ENCODE peak calls at places on chromosome 2, in eight cellular contexts. H, C, G, M, U, W, X and K are unnamed samples. For H3K36me3 and H3K27me3, the result is how much of the 10 kb centered on the place peaks cover.

GRCh38 chr2:10407841-10408648 is 40.1 kb downstream of the ODC1 start:
- DNase-seq in M (peak), H (peak), C (no peak), G (peak), X (peak), W (peak), U (no peak), K (peak)

GRCh38 chr2:142694282-142694681 is 183.2 kb upstream of the KYNU start:
- DNase-seq in W (no peak), G (no peak), U (no peak), C (no peak), X (no peak), H (no peak), M (no peak), K (no peak)

GRCh38 chr2:79994161-79994560 is 310.4 kb downstream of the LRRTM1 start:
- DNase-seq in C (no peak), X (no peak), G (no peak), M (no peak), U (no peak), H (no peak), W (peak), K (no peak)

GRCh38 chr2:217326238-217327022 is 466.6 kb upstream of the TNP1 start:
- DNase-seq in X (no peak), M (no peak), C (no peak), G (no peak), H (no peak), W (no peak), U (no peak), K (no peak)

GRCh38 chr2:65213035-65213434 is 14.6 kb upstream of the ACTR2 start:
- DNase-seq in G (no peak), X (no peak), M (no peak), U (no peak), C (no peak), H (no peak), W (no peak), K (no peak)

GRCh38 chr2:232563580-232563979 is 13.1 kb downstream of the EIF4E2 start:
- DNase-seq in H (no peak), M (no peak), U (no peak), W (no peak), C (no peak), G (no peak), X (no peak), K (no peak)

GRCh38 chr2:178870703-178871102 is 63.5 kb upstream of the TTN start:
- DNase-seq in U (no peak), W (peak), G (no peak), C (no peak), H (peak), M (no peak), X (no peak), K (no peak)

GRCh38 chr2:133414486-133415209 is 153.6 kb downstream of the NCKAP5 start:
- DNase-seq in M (no peak), X (no peak), U (no peak), G (no peak), W (peak), H (no peak), C (no peak), K (no peak)

GRCh38 chr2:239609162-239609561 is 208.3 kb upstream of the HDAC4 start:
- DNase-seq in M (no peak), X (no peak), C (no peak), W (no peak), U (no peak), G (no peak), H (no peak), K (peak)

GRCh38 chr2:202108345-202108744 is 35.3 kb downstream of the KIAA2012 start:
- DNase-seq in G (no peak), X (no peak), M (no peak), U (no peak), H (no peak), C (no peak), W (no peak), K (no peak)

GRCh38 chr2:27622921-27623384 is 5.9 kb downstream of the CCDC121 start:
- DNase-seq in U (no peak), X (no peak), W (peak), H (peak), M (peak), G (no peak), C (no peak), K (peak)

GRCh38 chr2:44975571-44976450 is 33.4 kb downstream of the SIX2 start:
- DNase-seq in M (peak), G (no peak), C (no peak), U (no peak), H (no peak), W (no peak), X (no peak), K (peak)

GRCh38 chr2:44844651-44845270 is 96.7 kb upstream of the SIX3 start:
- DNase-seq in C (no peak), W (no peak), G (no peak), X (no peak), M (no peak), U (no peak), H (no peak), K (no peak)

GRCh38 chr2:203786912-203787311 is 80.5 kb downstream of the CD28 start:
- DNase-seq in X (no peak), M (no peak), U (no peak), H (no peak), C (no peak), G (no peak), W (peak), K (no peak)

GRCh38 chr2:28662044-28662443 is 89.6 kb upstream of the PPP1CB start:
- DNase-seq in G (peak), M (no peak), U (no peak), W (no peak), C (no peak), X (no peak), H (no peak), K (no peak)

GRCh38 chr2:169323841-169324240 is 38.5 kb downstream of the LRP2 start:
- DNase-seq in H (no peak), W (no peak), C (no peak), G (no peak), U (no peak), X (no peak), M (no peak), K (no peak)

GRCh38 chr2:237687666-237688065 is 60.3 kb downstream of the LRRFIP1 start:
- DNase-seq in X (peak), G (peak), M (no peak), H (peak), C (peak), W (peak), U (no peak), K (no peak)

GRCh38 chr2:49934481-49934880 is 780.2 kb upstream of the FSHR start:
- DNase-seq in M (no peak), W (no peak), C (no peak), G (no peak), U (no peak), X (no peak), H (no peak), K (no peak)

GRCh38 chr2:20447437-20448245 is 767 bp downstream of the RHOB start:
- DNase-seq in G (peak), W (peak), M (peak), U (peak), C (peak), H (peak), X (no peak), K (peak)

GRCh38 chr2:214322662-214323061 is 88.2 kb upstream of the VWC2L start:
- DNase-seq in W (no peak), M (no peak), C (no peak), U (no peak), X (no peak), H (peak), G (no peak), K (no peak)

GRCh38 chr2:201985740-201986735 is 47.6 kb upstream of the FZD7 start:
- DNase-seq in M (no peak), C (no peak), U (no peak), H (no peak), X (no peak), G (no peak), W (no peak), K (no peak)

GRCh38 chr2:223262946-223263345 is 211.0 kb downstream of the KCNE4 start:
- DNase-seq in H (peak), W (no peak), X (no peak), C (no peak), G (peak), M (peak), U (no peak), K (no peak)

GRCh38 chr2:221042926-221043325 is 529.2 kb downstream of the EPHA4 start:
- DNase-seq in C (no peak), X (no peak), G (no peak), U (peak), H (peak), W (no peak), M (no peak), K (no peak)

GRCh38 chr2:9972621-9973445 is 21.3 kb downstream of the GRHL1 start:
- DNase-seq in W (peak), M (peak), C (no peak), U (no peak), G (no peak), X (no peak), H (peak), K (no peak)

GRCh38 chr2:132609101-132609890 is 60.7 kb downstream of the LYPD1 start:
- DNase-seq in X (no peak), H (no peak), C (no peak), M (no peak), W (no peak), G (no peak), U (no peak), K (no peak)

GRCh38 chr2:54139210-54139609 is 23.8 kb downstream of the ACYP2 start:
- DNase-seq in H (no peak), G (no peak), W (no peak), M (no peak), U (no peak), X (no peak), C (no peak), K (no peak)

GRCh38 chr2:32064021-32064678 is 794 bp downstream of the SPAST start:
- DNase-seq in C (no peak), H (peak), X (no peak), G (peak), W (peak), U (peak), M (no peak), K (no peak)

GRCh38 chr2:157838442-157839161 is 37.5 kb downstream of the ACVR1 start:
- DNase-seq in M (peak), C (peak), W (peak), H (peak), X (no peak), U (peak), G (peak), K (no peak)

GRCh38 chr2:216015722-216016464 is 2.5 kb upstream of the MREG start:
- DNase-seq in M (no peak), G (no peak), C (no peak), H (no peak), X (peak), U (no peak), W (no peak), K (no peak)

GRCh38 chr2:1278861-1279260 is 134.4 kb upstream of the TPO start:
- DNase-seq in G (no peak), X (no peak), W (no peak), U (no peak), M (no peak), H (no peak), C (no peak), K (no peak)

GRCh38 chr2:146874260-146874658 is 970.6 kb upstream of the ACVR2A start:
- DNase-seq in U (no peak), C (no peak), M (no peak), X (no peak), H (peak), W (peak), G (no peak), K (no peak)

GRCh38 chr2:74835831-74836674 is 2.1 kb downstream of the HK2 start:
- DNase-seq in W (peak), M (peak), U (peak), G (peak), X (no peak), C (no peak), H (no peak), K (peak)

GRCh38 chr2:20568501-20569463 is 82.1 kb downstream of the HS1BP3 start:
- DNase-seq in G (no peak), U (no peak), X (no peak), H (peak), M (no peak), W (no peak), C (no peak), K (no peak)

GRCh38 chr2:155250800-155251199 is 552.3 kb downstream of the KCNJ3 start:
- DNase-seq in W (no peak), C (no peak), M (peak), H (no peak), G (no peak), U (peak), X (no peak), K (peak)

GRCh38 chr2:173355132-173355865 is 627 bp downstream of the CDCA7 start:
- DNase-seq in G (peak), H (peak), X (peak), W (peak), M (peak), U (peak), C (peak), K (peak)

GRCh38 chr2:120586507-120587283 is 149.0 kb upstream of the GLI2 start:
- DNase-seq in X (no peak), H (no peak), U (no peak), W (no peak), G (no peak), C (peak), M (peak), K (peak)

GRCh38 chr2:105791229-105791628 is 46.5 kb downstream of the NCK2 start:
- DNase-seq in H (no peak), W (no peak), G (no peak), M (no peak), X (no peak), C (no peak), U (no peak), K (no peak)

GRCh38 chr2:105787376-105788318 is 42.9 kb downstream of the NCK2 start:
- DNase-seq in X (peak), M (no peak), U (peak), H (no peak), G (no peak), W (no peak), C (no peak), K (peak)

GRCh38 chr2:105788670-105789290 is 44.1 kb downstream of the NCK2 start:
- DNase-seq in M (no peak), W (peak), U (no peak), C (no peak), X (no peak), H (peak), G (no peak), K (no peak)

GRCh38 chr2:105790467-105791118 is 45.9 kb downstream of the NCK2 start:
- DNase-seq in U (no peak), M (no peak), G (peak), X (no peak), C (peak), W (no peak), H (no peak), K (no peak)

DNA sequence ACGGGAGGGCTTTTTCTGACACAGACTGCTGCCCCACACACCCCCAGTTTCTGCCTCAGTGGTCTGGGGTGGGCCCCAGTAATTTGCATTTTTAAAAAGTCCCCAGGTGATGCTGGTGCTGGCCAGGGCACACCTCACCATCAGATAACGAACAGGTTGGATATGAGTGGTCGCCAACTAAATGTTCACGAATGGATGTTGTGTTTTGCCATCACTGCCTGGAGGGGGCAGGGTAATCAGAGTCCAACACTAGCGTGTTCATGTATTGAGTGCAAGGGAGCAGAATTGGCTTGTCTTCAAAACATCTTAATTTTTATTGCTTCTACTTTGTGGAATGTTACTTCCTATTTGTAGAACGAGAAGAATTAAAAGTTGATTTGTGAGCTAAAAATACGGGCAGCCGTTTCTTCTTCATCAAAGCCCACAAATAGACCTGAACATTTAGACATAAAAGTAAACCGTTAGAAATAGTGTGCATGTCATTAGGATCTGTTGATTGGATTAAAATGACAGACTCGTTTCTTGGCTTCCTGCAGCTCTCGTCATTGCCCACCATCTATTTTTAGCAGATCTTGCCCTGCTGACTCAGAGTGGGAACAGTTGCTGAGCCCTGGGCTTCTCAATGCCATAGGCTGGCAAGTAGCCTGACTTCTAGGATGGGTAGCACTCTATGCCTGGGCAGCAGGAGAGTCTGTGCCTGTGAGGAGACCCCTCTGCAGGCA is 45.2 kb downstream of the NCK2 start:
- DNase-seq in U (no peak), G (no peak), H (peak), W (peak), M (no peak), X (peak), C (peak), K (no peak)
- H3K4me3 ChIP-seq in U (no peak), G (no peak), H (no peak), W (no peak), M (peak), X (peak), C (peak), K (no peak)

DNA sequence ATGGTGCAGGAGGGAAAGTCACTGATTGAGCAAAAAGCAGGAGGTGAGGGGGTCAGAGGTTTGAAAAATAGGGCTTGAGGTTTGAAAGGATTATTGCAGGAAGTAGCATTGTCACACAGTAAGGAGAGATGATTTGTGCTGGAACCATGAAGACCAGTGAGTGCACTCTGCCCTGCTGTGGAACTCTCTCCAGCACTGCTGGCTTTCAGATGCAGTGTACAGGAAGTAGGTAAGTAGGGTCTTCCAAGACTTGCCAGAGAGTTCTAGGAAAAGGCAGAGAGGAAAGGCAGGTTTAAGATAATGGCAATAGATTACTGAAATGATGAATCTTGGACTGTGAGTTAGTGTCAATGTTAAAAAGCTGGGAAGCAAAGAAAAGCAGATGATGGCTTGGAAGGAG is 11.2 kb downstream of the SP110 start:
- DNase-seq in H (no peak), X (no peak), G (no peak), U (no peak), M (no peak), W (no peak), C (no peak), K (no peak)
- H3K36me3 ChIP-seq in H (half or more), X (half or more), G (under half), U (under half), M (under half), W (under half), C (under half), K (under half)

GRCh38 chr2:136121511-136121910 is 3.6 kb upstream of the CXCR4 start:
- DNase-seq in C (no peak), G (no peak), X (no peak), W (no peak), U (no peak), H (no peak), M (no peak), K (no peak)
- H3K27me3 ChIP-seq in C (under half), G (half or more), X (under half), W (under half), U (under half), H (under half), M (under half), K (under half)

GRCh38 chr2:42368817-42369550 is 8.0 kb upstream of the COX7A2L start:
- DNase-seq in U (no peak), G (no peak), W (no peak), M (no peak), X (no peak), H (no peak), C (no peak), K (no peak)
- H3K4me3 ChIP-seq in U (no peak), G (no peak), W (no peak), M (no peak), X (no peak), H (no peak), C (no peak), K (no peak)

GRCh38 chr2:63851912-63852311 is 10.2 kb downstream of the UGP2 start:
- DNase-seq in H (no peak), M (no peak), G (no peak), X (no peak), W (no peak), U (no peak), C (no peak), K (no peak)

GRCh38 chr2:63850650-63851049 is 9.0 kb downstream of the UGP2 start:
- DNase-seq in C (no peak), H (no peak), U (no peak), M (no peak), W (no peak), X (no peak), G (no peak), K (no peak)

GRCh38 chr2:63856302-63856600 is 14.6 kb downstream of the UGP2 start:
- DNase-seq in U (no peak), X (peak), G (no peak), M (no peak), C (no peak), H (no peak), W (no peak), K (no peak)

GRCh38 chr2:63855418-63856301 is 14.0 kb downstream of the UGP2 start:
- DNase-seq in W (no peak), M (no peak), H (no peak), X (no peak), U (no peak), G (no peak), C (no peak), K (no peak)

DNA sequence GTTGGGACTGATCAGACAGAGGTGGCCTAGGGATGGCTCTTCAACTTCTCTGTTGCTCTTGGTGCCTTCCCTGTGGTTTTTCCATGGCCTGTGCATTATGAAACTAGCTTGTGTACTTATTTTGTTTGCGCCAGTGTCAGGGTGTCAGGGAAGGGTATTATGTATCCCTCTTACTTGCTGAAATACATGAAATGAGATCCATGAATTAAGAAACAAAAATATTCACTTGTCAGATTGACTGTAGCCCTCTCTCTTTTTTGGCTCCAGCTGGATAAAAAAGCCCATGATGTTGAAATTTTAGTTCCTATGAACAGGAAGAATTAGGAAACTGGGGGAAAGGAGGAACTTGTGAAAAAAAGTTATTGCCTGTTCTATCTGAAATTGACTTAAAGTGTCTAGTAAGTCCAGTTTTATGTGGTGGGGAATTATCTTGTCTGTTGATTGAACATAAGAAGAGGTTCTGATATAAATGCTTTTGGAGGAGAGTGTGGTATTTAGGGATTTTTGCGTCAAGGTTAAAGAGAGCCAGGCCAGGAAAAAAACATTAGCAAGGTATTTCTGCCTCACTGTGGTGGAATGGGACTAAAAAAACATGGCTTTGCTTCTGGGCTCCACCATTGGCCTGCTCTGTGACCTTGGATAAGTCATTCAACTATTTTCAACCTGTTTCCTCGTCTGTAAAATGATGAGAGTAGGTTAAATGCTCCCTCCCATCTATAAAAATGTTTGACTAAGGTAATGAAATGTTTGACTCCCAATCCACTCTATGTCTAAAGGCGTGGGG is 12.0 kb downstream of the UGP2 start:
- DNase-seq in H (no peak), M (peak), X (no peak), W (peak), G (no peak), U (no peak), C (no peak), K (no peak)
- H3K36me3 ChIP-seq in H (under half), M (under half), X (under half), W (under half), G (under half), U (under half), C (under half), K (under half)

DNA sequence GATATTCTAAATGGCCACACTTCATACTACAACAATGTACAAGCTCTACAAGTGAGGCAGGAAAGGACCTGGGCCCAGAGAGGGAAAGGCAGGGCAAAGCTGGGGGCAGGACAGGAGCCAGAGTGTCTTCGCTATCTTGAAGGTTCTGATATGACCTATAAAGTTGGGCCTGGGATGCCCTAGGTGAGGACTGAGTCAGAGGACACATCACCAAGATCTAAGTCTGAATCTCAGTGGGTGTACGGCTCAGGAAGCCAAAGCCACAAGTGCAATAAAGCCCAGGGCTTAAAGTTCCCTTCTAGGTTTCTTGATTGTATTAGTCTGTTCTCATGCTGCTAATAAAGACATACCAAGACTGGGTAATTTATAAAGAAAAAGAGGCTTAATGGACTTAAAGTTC is 219.1 kb downstream of the ALK start:
- DNase-seq in G (no peak), M (no peak), H (no peak), W (no peak), C (no peak), X (no peak), U (no peak), K (no peak)
- H3K27me3 ChIP-seq in G (under half), M (under half), H (under half), W (under half), C (under half), X (under half), U (under half), K (under half)